ENCODE peak calls at places on chromosomes 6 and 20, in five cellular contexts. One of them, this sample, is unnamed.
A peak's percentile ranks its signal among the peaks of the same experiment; 100 is the strongest.

GRCh38 chr20:11551491-11551890 is 366.2 kb upstream of the BTBD3 start:
- DNase-seq in NCI-H774: no peak
- DNase-seq in GM12891: no peak
- DNase-seq in amygdala: no peak
- DNase-seq in kidney tubule cell: no peak
- DNase-seq in this sample: no peak

GRCh38 chr6:53593001-53593488 is 48.1 kb upstream of the GCLC start:
- DNase-seq in GM12891: no peak
- DNase-seq in NCI-H774: no peak
- DNase-seq in amygdala: no peak
- DNase-seq in kidney tubule cell: peak; percentile 69
- DNase-seq in this sample: no peak

GRCh38 chr6:11613858-11614257 is 76.3 kb downstream of the TMEM170B start:
- DNase-seq in kidney tubule cell: peak; percentile 93
- DNase-seq in NCI-H774: no peak
- DNase-seq in amygdala: no peak
- DNase-seq in GM12891: no peak
- DNase-seq in this sample: no peak

GRCh38 chr6:30884521-30885480 is 482 bp downstream of the DDR1 start:
- DNase-seq in kidney tubule cell: peak; percentile 84
- DNase-seq in GM12891: peak; percentile 69
- DNase-seq in NCI-H774: no peak
- DNase-seq in amygdala: peak; percentile 46
- DNase-seq in this sample: no peak

GRCh38 chr20:14360386-14360785 is 23.0 kb upstream of the FLRT3 start:
- DNase-seq in NCI-H774: no peak
- DNase-seq in kidney tubule cell: peak; percentile 52
- DNase-seq in amygdala: no peak
- DNase-seq in GM12891: no peak
- DNase-seq in this sample: no peak

GRCh38 chr6:26033942-26034354 is 53.3 kb upstream of the HFE start:
- DNase-seq in NCI-H774: no peak
- DNase-seq in amygdala: no peak
- DNase-seq in kidney tubule cell: no peak
- DNase-seq in GM12891: no peak
- DNase-seq in this sample: no peak

GRCh38 chr6:98928688-98929087 is 19.1 kb downstream of the FBXL4 start:
- DNase-seq in kidney tubule cell: no peak
- DNase-seq in NCI-H774: no peak
- DNase-seq in amygdala: no peak
- DNase-seq in GM12891: no peak
- DNase-seq in this sample: no peak

GRCh38 chr6:15017251-15017650 is 228.6 kb upstream of the JARID2 start:
- DNase-seq in amygdala: no peak
- DNase-seq in kidney tubule cell: no peak
- DNase-seq in NCI-H774: no peak
- DNase-seq in GM12891: no peak
- DNase-seq in this sample: no peak

GRCh38 chr6:41577865-41578713 is 31.9 kb downstream of the FOXP4 start:
- DNase-seq in GM12891: no peak
- DNase-seq in amygdala: no peak
- DNase-seq in NCI-H774: peak; percentile 61
- DNase-seq in kidney tubule cell: peak; percentile 39
- DNase-seq in this sample: no peak

This sample was measured in thoracic aorta.